ENCODE peak calls at places on chromosomes 2 and 18, in six cellular contexts. One of them, this sample, is unnamed.

GRCh38 chr2:196823750-196824149 is 14.6 kb upstream of the C2orf66 start:
- DNase-seq in Right ventricle myocardium inferior: no peak
- DNase-seq in ELF-1: no peak
- DNase-seq in stimulated activated CD4-positive, alpha-beta T cell treated with anti-CD3 and anti-CD28 coated beads, Interleukin-1b, Interleukin-23, amount 100 ng/mL, for 24 hours: no peak
- DNase-seq in NCI-H446 treated with DMSO at 0.1 percent for 48 hours: no peak
- DNase-seq in CD4-positive, alpha-beta memory T cell: no peak
- DNase-seq in this sample: no peak

GRCh38 chr18:78720456-78721250 is 259.0 kb upstream of the SALL3 start:
- DNase-seq in stimulated activated CD4-positive, alpha-beta T cell treated with anti-CD3 and anti-CD28 coated beads, Interleukin-1b, Interleukin-23, amount 100 ng/mL, for 24 hours: no peak
- DNase-seq in Right ventricle myocardium inferior: peak; percentile 41
- DNase-seq in NCI-H446 treated with DMSO at 0.1 percent for 48 hours: no peak
- DNase-seq in CD4-positive, alpha-beta memory T cell: no peak
- DNase-seq in ELF-1: no peak
- DNase-seq in this sample: no peak

GRCh38 chr18:75360206-75360605 is 67.3 kb downstream of the SMIM21 start:
- DNase-seq in CD4-positive, alpha-beta memory T cell: no peak
- DNase-seq in NCI-H446 treated with DMSO at 0.1 percent for 48 hours: no peak
- DNase-seq in ELF-1: no peak
- DNase-seq in Right ventricle myocardium inferior: no peak
- DNase-seq in stimulated activated CD4-positive, alpha-beta T cell treated with anti-CD3 and anti-CD28 coated beads, Interleukin-1b, Interleukin-23, amount 100 ng/mL, for 24 hours: no peak
- DNase-seq in this sample: no peak

GRCh38 chr2:5121677-5122076 is 570.5 kb upstream of the SOX11 start:
- DNase-seq in NCI-H446 treated with DMSO at 0.1 percent for 48 hours: no peak
- DNase-seq in CD4-positive, alpha-beta memory T cell: no peak
- DNase-seq in ELF-1: peak; percentile 55
- DNase-seq in stimulated activated CD4-positive, alpha-beta T cell treated with anti-CD3 and anti-CD28 coated beads, Interleukin-1b, Interleukin-23, amount 100 ng/mL, for 24 hours: no peak
- DNase-seq in Right ventricle myocardium inferior: no peak
- DNase-seq in this sample: no peak

GRCh38 chr18:9419956-9420631 is 55.2 kb upstream of the RALBP1 start:
- DNase-seq in Right ventricle myocardium inferior: no peak
- DNase-seq in stimulated activated CD4-positive, alpha-beta T cell treated with anti-CD3 and anti-CD28 coated beads, Interleukin-1b, Interleukin-23, amount 100 ng/mL, for 24 hours: no peak
- DNase-seq in ELF-1: no peak
- DNase-seq in NCI-H446 treated with DMSO at 0.1 percent for 48 hours: no peak
- DNase-seq in CD4-positive, alpha-beta memory T cell: no peak
- DNase-seq in this sample: no peak

GRCh38 chr2:45315881-45316280 is 295.2 kb downstream of the SRBD1 start:
- DNase-seq in CD4-positive, alpha-beta memory T cell: no peak
- DNase-seq in ELF-1: no peak
- DNase-seq in stimulated activated CD4-positive, alpha-beta T cell treated with anti-CD3 and anti-CD28 coated beads, Interleukin-1b, Interleukin-23, amount 100 ng/mL, for 24 hours: no peak
- DNase-seq in NCI-H446 treated with DMSO at 0.1 percent for 48 hours: no peak
- DNase-seq in Right ventricle myocardium inferior: no peak
- DNase-seq in this sample: no peak

GRCh38 chr2:160687629-160688028 is 194.0 kb upstream of the RBMS1 start:
- DNase-seq in ELF-1: no peak
- DNase-seq in NCI-H446 treated with DMSO at 0.1 percent for 48 hours: no peak
- DNase-seq in stimulated activated CD4-positive, alpha-beta T cell treated with anti-CD3 and anti-CD28 coated beads, Interleukin-1b, Interleukin-23, amount 100 ng/mL, for 24 hours: no peak
- DNase-seq in Right ventricle myocardium inferior: no peak
- DNase-seq in CD4-positive, alpha-beta memory T cell: no peak
- DNase-seq in this sample: no peak

GRCh38 chr2:42792583-42793313 is at the start of gene HAAO:
- DNase-seq in stimulated activated CD4-positive, alpha-beta T cell treated with anti-CD3 and anti-CD28 coated beads, Interleukin-1b, Interleukin-23, amount 100 ng/mL, for 24 hours: no peak
- DNase-seq in NCI-H446 treated with DMSO at 0.1 percent for 48 hours: no peak
- DNase-seq in Right ventricle myocardium inferior: no peak
- DNase-seq in CD4-positive, alpha-beta memory T cell: no peak
- DNase-seq in ELF-1: peak; percentile 78
- DNase-seq in this sample: peak; percentile 87

GRCh38 chr2:176398783-176399182 is 129.5 kb downstream of the MTX2 start:
- DNase-seq in NCI-H446 treated with DMSO at 0.1 percent for 48 hours: no peak
- DNase-seq in Right ventricle myocardium inferior: no peak
- DNase-seq in CD4-positive, alpha-beta memory T cell: no peak
- DNase-seq in ELF-1: no peak
- DNase-seq in stimulated activated CD4-positive, alpha-beta T cell treated with anti-CD3 and anti-CD28 coated beads, Interleukin-1b, Interleukin-23, amount 100 ng/mL, for 24 hours: no peak
- DNase-seq in this sample: no peak

GRCh38 chr18:79478484-79479113 is 82.9 kb downstream of the NFATC1 start:
- DNase-seq in stimulated activated CD4-positive, alpha-beta T cell treated with anti-CD3 and anti-CD28 coated beads, Interleukin-1b, Interleukin-23, amount 100 ng/mL, for 24 hours: no peak
- DNase-seq in Right ventricle myocardium inferior: peak; percentile 58
- DNase-seq in NCI-H446 treated with DMSO at 0.1 percent for 48 hours: no peak
- DNase-seq in CD4-positive, alpha-beta memory T cell: no peak
- DNase-seq in ELF-1: no peak
- DNase-seq in this sample: peak; percentile 70

GRCh38 chr2:182406221-182406620 is 20.6 kb downstream of the PDE1A start:
- DNase-seq in stimulated activated CD4-positive, alpha-beta T cell treated with anti-CD3 and anti-CD28 coated beads, Interleukin-1b, Interleukin-23, amount 100 ng/mL, for 24 hours: no peak
- DNase-seq in NCI-H446 treated with DMSO at 0.1 percent for 48 hours: peak; percentile 58
- DNase-seq in ELF-1: no peak
- DNase-seq in Right ventricle myocardium inferior: no peak
- DNase-seq in CD4-positive, alpha-beta memory T cell: no peak
- DNase-seq in this sample: no peak

This sample was measured in kidney.